ENCODE peak calls at places on chromosomes 4 and X, in ten cellular contexts. O is Peyer's patch; Y is NCI-H2171 treated with DMSO at 0.1 percent for 48 hours; B is NCI-H1092 treated with DMSO at 0.1 percent for 48 hours; W is EL; C is GM18507; U is left lung; R is SK-N-SH; N is foreskin fibroblast; D is stimulated activated CD4-positive, alpha-beta T cell treated with anti-CD3 and anti-CD28 coated beads, Interleukin-15, amount 100 ng/mL, for 1 hour. K is an unnamed sample.

GRCh38 chr4:173367946-173368345 is 2.8 kb upstream of the SAP30 start:
- DNase-seq in C (no peak), B (no peak), U (no peak), N (peak), W (peak), D (no peak), Y (no peak), R (no peak), O (no peak), K (no peak)

GRCh38 chr4:163228648-163229047 is 62.0 kb upstream of the NAF1 start:
- DNase-seq in B (no peak), C (no peak), D (no peak), U (no peak), Y (no peak), N (no peak), W (no peak), O (no peak), R (no peak), K (no peak)

GRCh38 chrX:37462346-37462745 is 109.1 kb upstream of the LANCL3 start:
- DNase-seq in N (no peak), W (no peak), U (no peak), B (no peak), D (no peak), R (no peak), C (no peak), Y (no peak), O (no peak), K (no peak)

GRCh38 chr4:53076335-53076958 is 214.3 kb downstream of the RASL11B start:
- DNase-seq in U (no peak), W (no peak), D (no peak), N (no peak), O (no peak), C (no peak), R (no peak), B (no peak), Y (no peak), K (no peak)

GRCh38 chrX:138128025-138128671 is 562.2 kb downstream of the ZIC3 start:
- DNase-seq in O (no peak), B (peak), C (no peak), R (peak), U (no peak), W (peak), D (no peak), Y (peak), N (no peak), K (no peak)

GRCh38 chrX:29662759-29663503 is 552.4 kb upstream of the MAGEB2 start:
- DNase-seq in R (no peak), O (no peak), U (no peak), D (no peak), Y (no peak), N (peak), C (no peak), W (peak), B (no peak), K (no peak)

GRCh38 chr4:185534850-185535761 is at the start of gene PDLIM3:
- DNase-seq in C (no peak), N (no peak), W (peak), U (peak), O (peak), D (no peak), Y (peak), B (peak), R (peak), K (no peak)

GRCh38 chr4:129429566-129430339 is 333.8 kb downstream of the C4orf33 start:
- DNase-seq in N (no peak), O (no peak), C (no peak), U (no peak), D (no peak), W (peak), Y (peak), B (peak), R (no peak), K (no peak)

GRCh38 chr4:70994387-70995099 is 1.1 kb downstream of the DCK start:
- DNase-seq in B (no peak), U (no peak), C (no peak), D (no peak), W (peak), Y (no peak), O (no peak), R (no peak), N (no peak), K (no peak)

GRCh38 chr4:120525106-120525505 is 397.4 kb downstream of the PRDM5 start:
- DNase-seq in B (no peak), W (no peak), D (no peak), O (no peak), R (no peak), Y (no peak), C (no peak), N (no peak), U (no peak), K (no peak)

GRCh38 chr4:2356123-2357069 is 62.0 kb downstream of the ZFYVE28 start:
- DNase-seq in R (peak), C (no peak), O (no peak), D (no peak), U (peak), B (no peak), N (no peak), Y (peak), W (no peak), K (no peak)

GRCh38 chr4:75653845-75654503 is 19.2 kb downstream of the G3BP2 start:
- DNase-seq in D (no peak), U (no peak), N (no peak), R (peak), O (no peak), C (no peak), W (peak), B (peak), Y (no peak), K (no peak)

GRCh38 chrX:150224676-150225075 is 138.4 kb upstream of the MAMLD1 start:
- DNase-seq in N (no peak), U (no peak), B (no peak), W (no peak), Y (no peak), R (no peak), D (no peak), C (no peak), O (no peak), K (no peak)

GRCh38 chr4:153741529-153741928 is 18.3 kb downstream of the RNF175 start:
- DNase-seq in N (no peak), U (no peak), O (no peak), D (no peak), Y (no peak), C (no peak), R (no peak), B (no peak), W (no peak), K (no peak)

GRCh38 chrX:154775611-154776349 is 13.1 kb downstream of the DKC1 start:
- DNase-seq in Y (no peak), D (no peak), W (peak), B (no peak), C (no peak), U (no peak), N (peak), R (no peak), O (no peak), K (no peak)

GRCh38 chrX:129823523-129823922 is 20.2 kb downstream of the ZDHHC9 start:
- DNase-seq in B (no peak), N (no peak), D (no peak), Y (no peak), O (no peak), C (no peak), U (no peak), R (no peak), W (no peak), K (no peak)

GRCh38 chr4:142405021-142405991 is 440.8 kb downstream of the INPP4B start:
- DNase-seq in W (peak), C (no peak), Y (no peak), O (peak), R (no peak), N (peak), B (no peak), U (no peak), D (no peak), K (no peak)

GRCh38 chr4:37995299-37995821 is 35.2 kb downstream of the PTTG2 start:
- DNase-seq in D (no peak), R (no peak), B (no peak), N (no peak), C (no peak), O (no peak), W (no peak), Y (no peak), U (no peak), K (no peak)

GRCh38 chrX:115560978-115561604 is at the start of gene PLS3:
- DNase-seq in B (peak), C (no peak), D (no peak), O (peak), U (peak), N (peak), R (peak), W (peak), Y (no peak), K (peak)

GRCh38 chr4:8058031-8058479 is 100.6 kb downstream of the ABLIM2 start:
- DNase-seq in Y (no peak), B (no peak), C (no peak), N (no peak), U (no peak), R (no peak), W (no peak), O (no peak), D (no peak), K (no peak)

GRCh38 chrX:9340619-9341304 is 124.1 kb upstream of the TBL1X start:
- DNase-seq in W (peak), R (peak), D (no peak), O (peak), N (peak), U (no peak), B (no peak), Y (peak), C (no peak), K (no peak)

GRCh38 chr4:5465956-5466355 is 242.4 kb downstream of the EVC2 start:
- DNase-seq in B (no peak), R (no peak), Y (no peak), N (no peak), U (no peak), O (no peak), W (no peak), D (no peak), C (no peak), K (no peak)

GRCh38 chr4:118388621-118389020 is 35.8 kb upstream of the PRSS12 start:
- DNase-seq in O (no peak), R (no peak), B (no peak), C (no peak), N (no peak), D (no peak), W (no peak), Y (peak), U (no peak), K (no peak)

GRCh38 chr4:120839974-120840751 is 82.4 kb downstream of the PRDM5 start:
- DNase-seq in C (no peak), W (no peak), B (no peak), R (no peak), O (no peak), U (peak), D (no peak), Y (no peak), N (no peak), K (no peak)

GRCh38 chr4:122787940-122788339 is 38.7 kb upstream of the FGF2 start:
- DNase-seq in W (no peak), O (no peak), U (no peak), B (no peak), N (no peak), R (no peak), D (no peak), Y (no peak), C (no peak), K (no peak)

GRCh38 chr4:14701896-14702295 is 300.4 kb upstream of the CPEB2 start:
- DNase-seq in B (no peak), C (no peak), U (no peak), O (no peak), W (no peak), R (no peak), D (no peak), N (no peak), Y (no peak), K (no peak)

GRCh38 chr4:111754003-111754402 is 391.3 kb upstream of the FAM241A start:
- DNase-seq in N (no peak), Y (no peak), U (no peak), B (no peak), W (no peak), R (no peak), O (no peak), D (no peak), C (no peak), K (no peak)